ENCODE peak calls at places on chromosomes 4 and X, in five cellular contexts. One of them, this sample, is unnamed.

GRCh38 chrX:40617566-40617965 is 5.7 kb upstream of the MPC1L start:
- DNase-seq in activated T-cell treated with anti-CD3 and anti-CD28 coated beads, Interleukin-2, amount 50 U/mL, for 72 hours: no peak
- DNase-seq in caudate nucleus: no peak
- DNase-seq in tibial nerve: no peak
- DNase-seq in breast epithelium: no peak
- DNase-seq in this sample: no peak

GRCh38 chr4:147683172-147683571 is 791 bp downstream of the PRMT9 start:
- DNase-seq in tibial nerve: no peak
- DNase-seq in breast epithelium: no peak
- DNase-seq in caudate nucleus: no peak
- DNase-seq in activated T-cell treated with anti-CD3 and anti-CD28 coated beads, Interleukin-2, amount 50 U/mL, for 72 hours: peak
- DNase-seq in this sample: no peak

GRCh38 chr4:169773889-169774288 is 16.1 kb upstream of the HPF1 start:
- DNase-seq in tibial nerve: no peak
- DNase-seq in caudate nucleus: no peak
- DNase-seq in activated T-cell treated with anti-CD3 and anti-CD28 coated beads, Interleukin-2, amount 50 U/mL, for 72 hours: no peak
- DNase-seq in breast epithelium: no peak
- DNase-seq in this sample: no peak

GRCh38 chr4:101258782-101259353 is 88.5 kb downstream of the PPP3CA start:
- DNase-seq in breast epithelium: no peak
- DNase-seq in caudate nucleus: no peak
- DNase-seq in tibial nerve: no peak
- DNase-seq in activated T-cell treated with anti-CD3 and anti-CD28 coated beads, Interleukin-2, amount 50 U/mL, for 72 hours: no peak
- DNase-seq in this sample: no peak

GRCh38 chrX:18174209-18174608 is 46.5 kb downstream of the BEND2 start:
- DNase-seq in tibial nerve: no peak
- DNase-seq in caudate nucleus: no peak
- DNase-seq in activated T-cell treated with anti-CD3 and anti-CD28 coated beads, Interleukin-2, amount 50 U/mL, for 72 hours: no peak
- DNase-seq in breast epithelium: no peak
- DNase-seq in this sample: no peak

GRCh38 chr4:165288639-165289428 is 38.6 kb upstream of the MSMO1 start:
- DNase-seq in breast epithelium: no peak
- DNase-seq in tibial nerve: no peak
- DNase-seq in caudate nucleus: no peak
- DNase-seq in activated T-cell treated with anti-CD3 and anti-CD28 coated beads, Interleukin-2, amount 50 U/mL, for 72 hours: no peak
- DNase-seq in this sample: no peak

GRCh38 chr4:8724436-8725070 is 132.0 kb downstream of the CPZ start:
- DNase-seq in tibial nerve: peak
- DNase-seq in activated T-cell treated with anti-CD3 and anti-CD28 coated beads, Interleukin-2, amount 50 U/mL, for 72 hours: no peak
- DNase-seq in caudate nucleus: no peak
- DNase-seq in breast epithelium: no peak
- DNase-seq in this sample: no peak

GRCh38 chr4:190017357-190018200 is 9.5 kb downstream of the FRG2 start:
- DNase-seq in caudate nucleus: no peak
- DNase-seq in breast epithelium: no peak
- DNase-seq in activated T-cell treated with anti-CD3 and anti-CD28 coated beads, Interleukin-2, amount 50 U/mL, for 72 hours: peak
- DNase-seq in tibial nerve: no peak
- DNase-seq in this sample: peak

GRCh38 chr4:169005453-169006099 is 4.5 kb downstream of the CBR4 start:
- DNase-seq in breast epithelium: no peak
- DNase-seq in activated T-cell treated with anti-CD3 and anti-CD28 coated beads, Interleukin-2, amount 50 U/mL, for 72 hours: no peak
- DNase-seq in caudate nucleus: no peak
- DNase-seq in tibial nerve: no peak
- DNase-seq in this sample: no peak

GRCh38 chr4:183721207-183722081 is 62.4 kb downstream of the TRAPPC11 start:
- DNase-seq in activated T-cell treated with anti-CD3 and anti-CD28 coated beads, Interleukin-2, amount 50 U/mL, for 72 hours: peak
- DNase-seq in caudate nucleus: no peak
- DNase-seq in tibial nerve: no peak
- DNase-seq in breast epithelium: no peak
- DNase-seq in this sample: peak